ENCODE peak calls at places on chromosomes 7 and 10, in eight cellular contexts. E, R, D, U, B, H, S and X are unnamed samples.

GRCh38 chr7:91397099-91397498 is 132.9 kb downstream of the FZD1 start:
- DNase-seq in D (no peak), B (no peak), E (no peak), U (no peak), S (no peak), H (no peak), R (no peak), X (no peak)

GRCh38 chr10:118963963-118964362 is 65.6 kb upstream of the NANOS1 start:
- DNase-seq in H (no peak), B (no peak), E (no peak), D (no peak), U (no peak), S (peak), R (no peak), X (no peak)

GRCh38 chr10:132011027-132011426 is 29.3 kb upstream of the BNIP3 start:
- DNase-seq in D (no peak), B (no peak), E (no peak), U (no peak), R (no peak), S (no peak), H (no peak), X (no peak)

GRCh38 chr7:8724080-8724718 is 290.8 kb downstream of the NXPH1 start:
- DNase-seq in S (no peak), R (peak), E (no peak), B (peak), H (no peak), U (no peak), D (peak), X (no peak)

GRCh38 chr10:31033166-31033565 is 1.5 kb upstream of the ZNF438 start:
- DNase-seq in D (no peak), S (no peak), B (no peak), H (no peak), U (no peak), E (no peak), R (no peak), X (no peak)

GRCh38 chr7:47690902-47691558 is 109.1 kb upstream of the TNS3 start:
- DNase-seq in E (no peak), U (no peak), B (peak), H (no peak), S (no peak), R (no peak), D (no peak), X (peak)

GRCh38 chr10:24616536-24616935 is 107.2 kb downstream of the ARHGAP21 start:
- DNase-seq in R (no peak), U (no peak), H (no peak), B (peak), S (no peak), D (no peak), E (no peak), X (no peak)

GRCh38 chr7:150734293-150734692 is 2.9 kb upstream of the GIMAP5 start:
- DNase-seq in E (no peak), U (no peak), R (no peak), S (no peak), H (no peak), B (no peak), D (no peak), X (no peak)

GRCh38 chr10:132641401-132641800 is 103.8 kb downstream of the INPP5A start:
- DNase-seq in D (no peak), H (peak), R (no peak), B (no peak), S (no peak), U (no peak), E (no peak), X (no peak)

GRCh38 chr10:110410329-110411046 is 87.2 kb upstream of the DUSP5 start:
- DNase-seq in U (peak), D (no peak), S (peak), H (no peak), E (no peak), R (no peak), B (peak), X (no peak)

GRCh38 chr10:30834636-30835035 is 197.0 kb downstream of the ZNF438 start:
- DNase-seq in B (no peak), U (no peak), D (no peak), H (no peak), S (no peak), E (no peak), R (no peak), X (no peak)

GRCh38 chr10:71888623-71889387 is 37.8 kb upstream of the PSAP start:
- DNase-seq in E (no peak), H (peak), S (peak), B (peak), D (no peak), R (peak), U (peak), X (peak)

GRCh38 chr7:43658718-43659548 is 70.4 kb downstream of the COA1 start:
- DNase-seq in U (peak), S (no peak), B (peak), H (no peak), E (no peak), D (no peak), R (no peak), X (no peak)

GRCh38 chr7:12907774-12908173 is 220.3 kb downstream of the ARL4A start:
- DNase-seq in U (no peak), B (no peak), E (no peak), H (no peak), D (no peak), S (no peak), R (no peak), X (no peak)

GRCh38 chr7:148121426-148121825 is 469.1 kb upstream of the C7orf33 start:
- DNase-seq in S (no peak), H (no peak), U (no peak), E (no peak), B (no peak), D (no peak), R (no peak), X (no peak)

GRCh38 chr10:98215378-98215777 is 52.6 kb downstream of the LOXL4 start:
- DNase-seq in S (no peak), B (no peak), R (no peak), E (no peak), U (no peak), H (no peak), D (no peak), X (no peak)

GRCh38 chr10:114327537-114328277 is 76.6 kb downstream of the AFAP1L2 start:
- DNase-seq in H (no peak), E (no peak), S (no peak), R (no peak), D (no peak), U (no peak), B (no peak), X (no peak)

GRCh38 chr7:41885078-41885477 is 182.2 kb upstream of the INHBA start:
- DNase-seq in H (no peak), S (no peak), E (no peak), D (no peak), U (no peak), B (peak), R (no peak), X (no peak)

GRCh38 chr7:75534727-75535307 is 42.7 kb downstream of the SPDYE5 start:
- DNase-seq in R (no peak), U (no peak), E (no peak), B (peak), S (peak), H (no peak), D (no peak), X (no peak)

GRCh38 chr10:104515670-104516199 is 125.4 kb upstream of the SORCS3 start:
- DNase-seq in S (no peak), R (no peak), B (no peak), H (no peak), D (no peak), U (no peak), E (no peak), X (no peak)

GRCh38 chr10:96856317-96856716 is 24.2 kb downstream of the LCOR start:
- DNase-seq in U (no peak), H (no peak), D (no peak), E (no peak), R (no peak), B (no peak), S (no peak), X (no peak)

GRCh38 chr10:100897976-100898375 is 14.8 kb upstream of the SLF2 start:
- DNase-seq in R (no peak), E (no peak), B (no peak), U (no peak), D (no peak), S (no peak), H (no peak), X (no peak)

GRCh38 chr7:91915401-91916067 is 25.1 kb upstream of the AKAP9 start:
- DNase-seq in H (no peak), U (no peak), E (no peak), S (no peak), D (no peak), R (no peak), B (peak), X (no peak)

GRCh38 chr7:113086928-113087277 is 276 bp upstream of the GPR85 start:
- DNase-seq in S (no peak), B (no peak), D (no peak), H (no peak), R (no peak), E (no peak), U (no peak), X (no peak)

GRCh38 chr10:43237128-43237527 is 29.7 kb downstream of the RASGEF1A start:
- DNase-seq in U (no peak), S (peak), H (peak), E (no peak), D (no peak), R (no peak), B (no peak), X (no peak)

GRCh38 chr7:32177216-32177615 is 107.0 kb upstream of the PDE1C start:
- DNase-seq in U (no peak), D (no peak), S (no peak), E (no peak), B (no peak), R (no peak), H (no peak), X (no peak)

GRCh38 chr10:44973323-44974081 is 5.1 kb downstream of the DEPP1 start:
- DNase-seq in U (no peak), E (no peak), S (no peak), D (no peak), H (peak), R (no peak), B (no peak), X (no peak)

GRCh38 chr7:29563590-29564454 is at the start of gene PRR15:
- DNase-seq in H (peak), B (peak), E (no peak), U (no peak), R (peak), D (peak), S (no peak), X (no peak)

GRCh38 chr7:117706191-117706590 is 167.1 kb downstream of the CTTNBP2 start:
- DNase-seq in R (no peak), H (no peak), S (no peak), U (no peak), E (no peak), D (no peak), B (no peak), X (no peak)

GRCh38 chr7:63789378-63790176 is 209.1 kb upstream of the ZNF722 start:
- DNase-seq in D (peak), R (no peak), B (no peak), S (no peak), E (no peak), U (no peak), H (no peak), X (no peak)

GRCh38 chr7:16025696-16026095 is 339.2 kb upstream of the MEOX2 start:
- DNase-seq in H (no peak), B (no peak), S (no peak), U (no peak), R (no peak), E (no peak), D (no peak), X (no peak)

GRCh38 chr10:88114368-88114767 is 250.9 kb downstream of the PTEN start:
- DNase-seq in D (peak), E (no peak), H (peak), R (peak), U (no peak), S (no peak), B (peak), X (no peak)

GRCh38 chr7:137880432-137880831 is 33.7 kb upstream of the DGKI start:
- DNase-seq in E (no peak), R (no peak), U (peak), S (no peak), H (no peak), B (peak), D (no peak), X (no peak)

GRCh38 chr7:100691676-100692577 is 2.1 kb downstream of the GIGYF1 start:
- DNase-seq in D (no peak), R (peak), S (peak), U (peak), E (peak), B (peak), H (peak), X (no peak)

GRCh38 chr7:45971171-45971570 is 50.1 kb upstream of the IGFBP3 start:
- DNase-seq in H (no peak), S (no peak), R (no peak), D (no peak), E (no peak), B (no peak), U (no peak), X (no peak)

GRCh38 chr7:143426479-143427142 is 16.6 kb upstream of the TAS2R60 start:
- DNase-seq in S (no peak), E (no peak), B (no peak), R (no peak), D (no peak), H (no peak), U (no peak), X (no peak)

GRCh38 chr7:147022056-147022455 is 905.5 kb downstream of the CNTNAP2 start:
- DNase-seq in U (no peak), D (no peak), R (no peak), H (no peak), B (peak), S (no peak), E (no peak), X (no peak)

GRCh38 chr10:676178-676577 is 13.3 kb downstream of the DIP2C start:
- DNase-seq in E (no peak), B (no peak), S (no peak), R (no peak), U (no peak), D (no peak), H (no peak), X (no peak)

GRCh38 chr7:129898007-129898406 is 54.8 kb downstream of the UBE2H start:
- DNase-seq in B (no peak), D (no peak), U (no peak), E (no peak), S (no peak), R (no peak), H (no peak), X (no peak)